ENCODE peak calls at places on chromosomes 7 and 10, in five cellular contexts. Q is mesothelial cell of epicardium, W is astrocyte of the spinal cord, T is AG04450, E is mammary epithelial cell. I is an unnamed sample.

GRCh38 chr7:31078363-31078990 is 26.4 kb downstream of the ADCYAP1R1 start:
- DNase-seq in W (no peak), T (no peak), E (no peak), Q (no peak), I (peak)

GRCh38 chr10:132103116-132103910 is 37.6 kb downstream of the JAKMIP3 start:
- DNase-seq in W (no peak), Q (no peak), E (no peak), T (no peak), I (no peak)

GRCh38 chr7:2716906-2717292 is 28.9 kb downstream of the AMZ1 start:
- DNase-seq in T (no peak), E (no peak), Q (no peak), W (no peak), I (no peak)

GRCh38 chr10:50501899-50502556 is 121.7 kb downstream of the SGMS1 start:
- DNase-seq in T (no peak), E (peak), Q (no peak), W (no peak), I (no peak)

GRCh38 chr7:127448566-127448965 is 56.1 kb upstream of the ZNF800 start:
- DNase-seq in Q (no peak), W (no peak), T (no peak), E (no peak), I (no peak)

GRCh38 chr10:103535595-103535994 is 42.1 kb downstream of the NEURL1 start:
- DNase-seq in E (no peak), Q (no peak), T (no peak), W (no peak), I (no peak)

GRCh38 chr7:47565841-47566240 is 16.1 kb downstream of the TNS3 start:
- DNase-seq in T (no peak), W (no peak), E (no peak), Q (no peak), I (no peak)

GRCh38 chr7:158065340-158065739 is 522.3 kb downstream of the PTPRN2 start:
- DNase-seq in E (no peak), T (no peak), W (no peak), Q (no peak), I (peak)

GRCh38 chr10:17348111-17349008 is 106.0 kb downstream of the ST8SIA6 start:
- DNase-seq in Q (peak), E (peak), W (peak), T (peak), I (no peak)

GRCh38 chr7:110766874-110767273 is 324.1 kb upstream of the LRRN3 start:
- DNase-seq in W (no peak), T (no peak), Q (no peak), E (no peak), I (no peak)

GRCh38 chr7:2771274-2771711 is 72.8 kb downstream of the GNA12 start:
- DNase-seq in E (no peak), W (no peak), T (no peak), Q (no peak), I (no peak)

GRCh38 chr7:5396542-5396941 is 27.1 kb downstream of the TNRC18 start:
- DNase-seq in Q (no peak), E (peak), W (no peak), T (no peak), I (no peak)

GRCh38 chr10:24042884-24043283 is 166.1 kb upstream of the KIAA1217 start:
- DNase-seq in E (no peak), W (no peak), Q (no peak), T (no peak), I (no peak)

GRCh38 chr10:66714741-66715140 is 211.1 kb upstream of the LRRTM3 start:
- DNase-seq in E (peak), W (peak), Q (no peak), T (no peak), I (no peak)

GRCh38 chr10:91691255-91691654 is 58.4 kb upstream of the PPP1R3C start:
- DNase-seq in E (peak), Q (no peak), W (no peak), T (no peak), I (no peak)

DNA sequence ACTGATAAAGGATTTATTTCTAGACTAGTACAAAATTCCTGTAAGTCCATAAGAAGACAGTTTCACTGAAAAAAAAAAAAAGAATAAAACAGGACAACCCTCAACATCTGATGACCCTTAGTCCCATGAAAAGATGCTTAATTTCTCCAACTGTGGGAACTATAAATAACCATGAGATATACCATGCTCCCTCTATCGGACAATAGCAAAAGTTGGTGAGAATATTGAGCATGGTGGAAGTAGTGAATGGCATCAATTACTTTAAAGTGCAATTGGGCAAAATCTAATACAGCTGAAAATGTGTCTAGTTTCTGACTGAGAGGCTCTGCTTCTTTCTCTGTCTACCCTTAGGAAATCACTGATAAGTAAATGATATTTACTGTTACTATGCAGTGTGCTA is 348.8 kb downstream of the SUGCT start:
- DNase-seq in E (no peak), Q (no peak), T (no peak), W (no peak), I (no peak)
- TF ChIP-seq CTCF in E (no peak), Q (no peak), T (peak), W (no peak), I (peak)

DNA sequence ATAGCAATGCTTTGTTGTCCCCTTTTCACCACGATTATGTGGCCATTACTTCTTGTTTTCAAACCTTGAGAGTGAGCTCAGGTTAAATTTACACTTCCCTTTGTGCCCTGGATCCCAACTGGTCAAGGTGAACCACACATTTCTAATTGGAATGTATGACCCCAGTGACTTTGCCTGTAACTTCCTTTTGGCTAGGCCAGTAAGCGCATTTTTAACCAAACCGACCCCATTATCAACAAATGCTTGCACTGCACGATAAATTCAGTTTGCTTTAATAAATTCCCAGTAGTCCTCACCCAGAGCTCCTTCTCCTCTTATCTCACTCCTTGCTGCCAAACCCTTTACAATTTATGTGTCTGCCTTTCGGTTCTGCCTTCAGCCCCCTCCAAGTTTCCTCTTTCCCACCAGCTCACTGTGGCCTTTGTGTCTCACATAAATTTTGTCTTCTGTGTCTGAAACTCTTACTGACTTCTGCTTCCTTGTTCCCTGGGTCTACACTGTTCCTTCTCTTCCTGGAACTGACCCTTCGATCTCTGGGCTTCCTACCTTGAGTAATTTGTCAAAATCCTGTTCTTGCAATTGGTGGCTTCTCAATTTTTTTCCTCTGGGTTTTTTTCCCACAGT is 58.9 kb downstream of the TBXAS1 start:
- DNase-seq in W (no peak), E (no peak), T (no peak), Q (no peak), I (no peak)
- TF ChIP-seq CTCF in W (no peak), E (no peak), T (no peak), Q (no peak), I (no peak)

GRCh38 chr7:87564290-87564963 is 36.3 kb downstream of the ABCB1 start:
- DNase-seq in E (peak), W (no peak), T (no peak), Q (peak), I (no peak)
- TF ChIP-seq CTCF in E (peak), W (peak), T (peak), Q (no peak), I (peak)

GRCh38 chr10:1132584-1132983 is 76.4 kb downstream of the WDR37 start:
- DNase-seq in Q (no peak), W (no peak), T (no peak), E (no peak), I (no peak)

GRCh38 chr10:1130995-1131790 is 75.0 kb downstream of the WDR37 start:
- DNase-seq in E (no peak), T (no peak), W (no peak), Q (no peak), I (no peak)

GRCh38 chr10:1136268-1136667 is 80.1 kb downstream of the WDR37 start:
- DNase-seq in T (no peak), E (no peak), Q (no peak), W (no peak), I (no peak)

GRCh38 chr10:1134156-1134555 is 78.0 kb downstream of the WDR37 start:
- DNase-seq in T (no peak), Q (no peak), E (no peak), W (no peak), I (no peak)

DNA sequence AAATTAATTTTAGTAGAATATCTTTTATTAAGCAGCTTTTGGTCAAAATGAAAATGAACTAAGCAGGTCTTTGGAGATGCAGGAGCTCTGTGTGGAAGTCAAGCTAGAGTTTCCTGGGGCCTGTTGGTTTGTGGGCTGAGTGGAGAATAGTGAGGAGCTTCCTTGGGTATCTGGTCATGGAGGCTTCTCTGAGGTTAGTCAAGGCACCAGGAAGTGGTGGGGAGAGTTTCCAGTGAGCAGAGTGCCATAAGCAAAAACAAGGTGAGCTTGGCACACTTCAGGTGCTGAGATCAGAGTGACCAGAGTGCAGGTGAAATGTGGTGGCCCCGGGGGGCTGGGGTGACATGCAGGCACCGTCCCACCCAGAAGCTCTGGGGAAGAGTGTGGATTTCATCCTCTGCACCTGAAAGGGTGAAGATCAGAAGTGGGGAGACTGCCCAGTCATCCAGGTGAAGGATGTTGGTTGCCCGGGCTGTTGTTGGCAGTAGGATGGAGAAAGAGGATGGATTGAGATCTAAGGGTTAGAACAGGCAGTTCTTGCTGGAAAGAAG is 77.4 kb downstream of the WDR37 start:
- DNase-seq in Q (no peak), T (no peak), W (no peak), E (no peak), I (no peak)
- TF ChIP-seq CTCF in Q (no peak), T (no peak), W (no peak), E (no peak), I (no peak)

GRCh38 chr10:7302393-7303054 is 108.3 kb downstream of the SFMBT2 start:
- DNase-seq in E (peak), W (peak), Q (no peak), T (no peak), I (no peak)

GRCh38 chr10:7305053-7305452 is 105.8 kb downstream of the SFMBT2 start:
- DNase-seq in W (no peak), Q (no peak), E (no peak), T (no peak), I (no peak)

GRCh38 chr10:7306147-7306546 is 104.7 kb downstream of the SFMBT2 start:
- DNase-seq in W (no peak), T (no peak), E (no peak), Q (no peak), I (no peak)

GRCh38 chr10:7303067-7303629 is 107.7 kb downstream of the SFMBT2 start:
- DNase-seq in E (no peak), Q (no peak), T (no peak), W (no peak), I (no peak)

GRCh38 chr10:7304110-7304509 is 106.7 kb downstream of the SFMBT2 start:
- DNase-seq in E (no peak), T (no peak), W (no peak), Q (no peak), I (no peak)
- TF ChIP-seq CTCF in E (no peak), T (no peak), W (no peak), Q (no peak), I (no peak)

GRCh38 chr7:32381024-32381601 is 109.1 kb downstream of the LSM5 start:
- DNase-seq in Q (no peak), W (no peak), E (no peak), T (no peak), I (no peak)
- TF ChIP-seq CTCF in Q (no peak), W (no peak), E (peak), T (no peak), I (no peak)

GRCh38 chr10:25226775-25227682 is 52.2 kb downstream of the GPR158 start:
- DNase-seq in E (peak), Q (no peak), W (peak), T (no peak), I (no peak)

DNA sequence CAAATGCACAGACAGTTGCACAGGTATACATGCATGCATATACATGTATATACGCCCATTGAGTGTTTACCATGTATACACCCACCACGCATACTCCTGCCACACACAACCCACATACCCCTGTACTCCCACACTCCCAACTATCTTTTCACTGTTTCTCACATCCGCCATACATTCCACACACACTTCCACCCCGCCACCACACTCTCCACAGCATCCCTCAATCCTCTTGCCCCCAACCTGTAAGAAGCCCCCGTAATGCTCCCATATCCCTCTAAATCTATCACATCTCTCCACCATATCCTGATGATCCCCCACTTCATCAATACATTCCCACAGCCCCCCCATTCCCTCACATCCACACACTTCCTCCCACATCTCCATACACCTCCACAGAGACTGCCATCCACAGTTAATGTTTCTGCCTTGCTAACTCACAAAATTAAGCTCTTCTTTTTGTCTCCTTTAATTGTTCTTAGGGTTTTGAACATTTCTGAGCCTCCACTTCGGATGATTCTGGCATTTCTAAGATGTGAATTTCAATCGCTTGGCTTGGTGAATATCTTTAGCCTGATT is 47.4 kb downstream of the GPR158 start:
- DNase-seq in E (no peak), Q (no peak), W (no peak), T (no peak), I (no peak)
- TF ChIP-seq CTCF in E (no peak), Q (no peak), W (no peak), T (no peak), I (no peak)

I was measured in chondrocyte.